ENCODE peak calls at places on chromosomes 7 and 10, in nine cellular contexts. One of them, this sample, is unnamed.

GRCh38 chr10:132571565-132572544 is 34.3 kb downstream of the INPP5A start:
- DNase-seq in AG10803: peak; percentile 83
- DNase-seq in adrenal gland: peak; percentile 90
- DNase-seq in activated CD4-positive, alpha-beta memory T cell treated with anti-CD3 and anti-CD28 coated beads for 36 hours: peak; percentile 91
- DNase-seq in T-helper 17 cell: no peak
- DNase-seq in RWPE1: peak; percentile 98
- DNase-seq in activated CD4-positive, alpha-beta T cell treated with anti-CD3 and anti-CD28 coated beads for 1 hour: peak; percentile 39
- DNase-seq in stromal cell of bone marrow: peak; percentile 45
- DNase-seq in brain microvascular endothelial cell: peak; percentile 84
- DNase-seq in this sample: peak; percentile 92

GRCh38 chr10:37812290-37812689 is 45.1 kb downstream of the ZNF248 start:
- DNase-seq in RWPE1: no peak
- DNase-seq in AG10803: no peak
- DNase-seq in stromal cell of bone marrow: no peak
- DNase-seq in activated CD4-positive, alpha-beta T cell treated with anti-CD3 and anti-CD28 coated beads for 1 hour: no peak
- DNase-seq in brain microvascular endothelial cell: no peak
- DNase-seq in activated CD4-positive, alpha-beta memory T cell treated with anti-CD3 and anti-CD28 coated beads for 36 hours: no peak
- DNase-seq in adrenal gland: no peak
- DNase-seq in T-helper 17 cell: no peak
- DNase-seq in this sample: no peak

GRCh38 chr10:131453772-131454634 is 142.5 kb upstream of the TCERG1L start:
- DNase-seq in activated CD4-positive, alpha-beta T cell treated with anti-CD3 and anti-CD28 coated beads for 1 hour: peak; percentile 29
- DNase-seq in adrenal gland: peak; percentile 81
- DNase-seq in T-helper 17 cell: no peak
- DNase-seq in brain microvascular endothelial cell: peak; percentile 16
- DNase-seq in RWPE1: peak; percentile 41
- DNase-seq in activated CD4-positive, alpha-beta memory T cell treated with anti-CD3 and anti-CD28 coated beads for 36 hours: peak; percentile 82
- DNase-seq in stromal cell of bone marrow: no peak
- DNase-seq in AG10803: no peak
- DNase-seq in this sample: peak; percentile 86

GRCh38 chr7:150977382-150978135 is 562 bp downstream of the KCNH2 start:
- DNase-seq in activated CD4-positive, alpha-beta memory T cell treated with anti-CD3 and anti-CD28 coated beads for 36 hours: no peak
- DNase-seq in activated CD4-positive, alpha-beta T cell treated with anti-CD3 and anti-CD28 coated beads for 1 hour: no peak
- DNase-seq in AG10803: no peak
- DNase-seq in RWPE1: no peak
- DNase-seq in T-helper 17 cell: no peak
- DNase-seq in adrenal gland: no peak
- DNase-seq in stromal cell of bone marrow: no peak
- DNase-seq in brain microvascular endothelial cell: no peak
- DNase-seq in this sample: no peak

GRCh38 chr7:121395494-121395960 is 581 bp downstream of the FAM3C start:
- DNase-seq in stromal cell of bone marrow: no peak
- DNase-seq in RWPE1: peak; percentile 26
- DNase-seq in brain microvascular endothelial cell: peak; percentile 37
- DNase-seq in activated CD4-positive, alpha-beta memory T cell treated with anti-CD3 and anti-CD28 coated beads for 36 hours: peak; percentile 66
- DNase-seq in AG10803: peak; percentile 15
- DNase-seq in activated CD4-positive, alpha-beta T cell treated with anti-CD3 and anti-CD28 coated beads for 1 hour: peak; percentile 29
- DNase-seq in T-helper 17 cell: peak; percentile 43
- DNase-seq in adrenal gland: no peak
- DNase-seq in this sample: peak; percentile 69

GRCh38 chr7:139482662-139483466 is 609 bp downstream of the KLRG2 start:
- DNase-seq in adrenal gland: no peak
- DNase-seq in activated CD4-positive, alpha-beta memory T cell treated with anti-CD3 and anti-CD28 coated beads for 36 hours: peak; percentile 29
- DNase-seq in AG10803: no peak
- DNase-seq in RWPE1: peak; percentile 35
- DNase-seq in T-helper 17 cell: no peak
- DNase-seq in brain microvascular endothelial cell: no peak
- DNase-seq in activated CD4-positive, alpha-beta T cell treated with anti-CD3 and anti-CD28 coated beads for 1 hour: no peak
- DNase-seq in stromal cell of bone marrow: no peak
- DNase-seq in this sample: peak; percentile 32

GRCh38 chr7:18494821-18495408 is 634 bp upstream of the HDAC9 start:
- DNase-seq in activated CD4-positive, alpha-beta T cell treated with anti-CD3 and anti-CD28 coated beads for 1 hour: no peak
- DNase-seq in adrenal gland: no peak
- DNase-seq in activated CD4-positive, alpha-beta memory T cell treated with anti-CD3 and anti-CD28 coated beads for 36 hours: peak; percentile 18
- DNase-seq in RWPE1: no peak
- DNase-seq in stromal cell of bone marrow: peak; percentile 75
- DNase-seq in brain microvascular endothelial cell: peak; percentile 75
- DNase-seq in T-helper 17 cell: no peak
- DNase-seq in AG10803: peak; percentile 57
- DNase-seq in this sample: peak; percentile 45

GRCh38 chr10:31741473-31741872 is 187.2 kb downstream of the ARHGAP12 start:
- DNase-seq in activated CD4-positive, alpha-beta T cell treated with anti-CD3 and anti-CD28 coated beads for 1 hour: no peak
- DNase-seq in brain microvascular endothelial cell: no peak
- DNase-seq in activated CD4-positive, alpha-beta memory T cell treated with anti-CD3 and anti-CD28 coated beads for 36 hours: no peak
- DNase-seq in RWPE1: no peak
- DNase-seq in T-helper 17 cell: no peak
- DNase-seq in adrenal gland: no peak
- DNase-seq in stromal cell of bone marrow: no peak
- DNase-seq in AG10803: no peak
- DNase-seq in this sample: no peak

GRCh38 chr7:36278767-36279171 is 110.9 kb upstream of the ANLN start:
- DNase-seq in brain microvascular endothelial cell: peak; percentile 42
- DNase-seq in stromal cell of bone marrow: no peak
- DNase-seq in AG10803: peak; percentile 70
- DNase-seq in adrenal gland: no peak
- DNase-seq in RWPE1: no peak
- DNase-seq in activated CD4-positive, alpha-beta memory T cell treated with anti-CD3 and anti-CD28 coated beads for 36 hours: no peak
- DNase-seq in activated CD4-positive, alpha-beta T cell treated with anti-CD3 and anti-CD28 coated beads for 1 hour: no peak
- DNase-seq in T-helper 17 cell: no peak
- DNase-seq in this sample: no peak

GRCh38 chr10:95321554-95322301 is 30.9 kb upstream of the PDLIM1 start:
- DNase-seq in activated CD4-positive, alpha-beta T cell treated with anti-CD3 and anti-CD28 coated beads for 1 hour: no peak
- DNase-seq in activated CD4-positive, alpha-beta memory T cell treated with anti-CD3 and anti-CD28 coated beads for 36 hours: no peak
- DNase-seq in brain microvascular endothelial cell: no peak
- DNase-seq in adrenal gland: no peak
- DNase-seq in stromal cell of bone marrow: no peak
- DNase-seq in AG10803: no peak
- DNase-seq in RWPE1: no peak
- DNase-seq in T-helper 17 cell: no peak
- DNase-seq in this sample: no peak

GRCh38 chr7:47194516-47194915 is 387.4 kb downstream of the TNS3 start:
- DNase-seq in stromal cell of bone marrow: no peak
- DNase-seq in brain microvascular endothelial cell: no peak
- DNase-seq in RWPE1: no peak
- DNase-seq in activated CD4-positive, alpha-beta memory T cell treated with anti-CD3 and anti-CD28 coated beads for 36 hours: no peak
- DNase-seq in adrenal gland: no peak
- DNase-seq in activated CD4-positive, alpha-beta T cell treated with anti-CD3 and anti-CD28 coated beads for 1 hour: no peak
- DNase-seq in T-helper 17 cell: no peak
- DNase-seq in AG10803: no peak
- DNase-seq in this sample: no peak

GRCh38 chr7:155252388-155252957 is 45.2 kb upstream of the INSIG1 start:
- DNase-seq in AG10803: peak; percentile 65
- DNase-seq in adrenal gland: no peak
- DNase-seq in activated CD4-positive, alpha-beta memory T cell treated with anti-CD3 and anti-CD28 coated beads for 36 hours: no peak
- DNase-seq in activated CD4-positive, alpha-beta T cell treated with anti-CD3 and anti-CD28 coated beads for 1 hour: no peak
- DNase-seq in stromal cell of bone marrow: no peak
- DNase-seq in brain microvascular endothelial cell: no peak
- DNase-seq in RWPE1: no peak
- DNase-seq in T-helper 17 cell: no peak
- DNase-seq in this sample: no peak

GRCh38 chr10:128047337-128047736 is 78.9 kb downstream of the MKI67 start:
- DNase-seq in AG10803: no peak
- DNase-seq in stromal cell of bone marrow: no peak
- DNase-seq in RWPE1: peak; percentile 98
- DNase-seq in activated CD4-positive, alpha-beta T cell treated with anti-CD3 and anti-CD28 coated beads for 1 hour: peak; percentile 71
- DNase-seq in T-helper 17 cell: peak; percentile 77
- DNase-seq in activated CD4-positive, alpha-beta memory T cell treated with anti-CD3 and anti-CD28 coated beads for 36 hours: peak; percentile 93
- DNase-seq in brain microvascular endothelial cell: peak; percentile 20
- DNase-seq in adrenal gland: peak; percentile 48
- DNase-seq in this sample: peak; percentile 93

GRCh38 chr10:94049911-94050310 is 56.2 kb downstream of the PLCE1 start:
- DNase-seq in activated CD4-positive, alpha-beta T cell treated with anti-CD3 and anti-CD28 coated beads for 1 hour: no peak
- DNase-seq in AG10803: no peak
- DNase-seq in activated CD4-positive, alpha-beta memory T cell treated with anti-CD3 and anti-CD28 coated beads for 36 hours: no peak
- DNase-seq in stromal cell of bone marrow: no peak
- DNase-seq in RWPE1: no peak
- DNase-seq in adrenal gland: no peak
- DNase-seq in T-helper 17 cell: no peak
- DNase-seq in brain microvascular endothelial cell: no peak
- DNase-seq in this sample: no peak

GRCh38 chr7:90708841-90709317 is 112.8 kb downstream of the CDK14 start:
- DNase-seq in stromal cell of bone marrow: no peak
- DNase-seq in adrenal gland: peak; percentile 13
- DNase-seq in brain microvascular endothelial cell: no peak
- DNase-seq in T-helper 17 cell: no peak
- DNase-seq in activated CD4-positive, alpha-beta memory T cell treated with anti-CD3 and anti-CD28 coated beads for 36 hours: no peak
- DNase-seq in AG10803: peak; percentile 48
- DNase-seq in activated CD4-positive, alpha-beta T cell treated with anti-CD3 and anti-CD28 coated beads for 1 hour: no peak
- DNase-seq in RWPE1: no peak
- DNase-seq in this sample: peak; percentile 18

GRCh38 chr7:140176271-140176701 is 497 bp downstream of the KDM7A start:
- DNase-seq in activated CD4-positive, alpha-beta T cell treated with anti-CD3 and anti-CD28 coated beads for 1 hour: peak; percentile 11
- DNase-seq in T-helper 17 cell: no peak
- DNase-seq in activated CD4-positive, alpha-beta memory T cell treated with anti-CD3 and anti-CD28 coated beads for 36 hours: no peak
- DNase-seq in RWPE1: no peak
- DNase-seq in AG10803: no peak
- DNase-seq in brain microvascular endothelial cell: no peak
- DNase-seq in stromal cell of bone marrow: no peak
- DNase-seq in adrenal gland: no peak
- DNase-seq in this sample: peak; percentile 18

GRCh38 chr7:114986181-114986800 is 64.4 kb downstream of the MDFIC start:
- DNase-seq in activated CD4-positive, alpha-beta memory T cell treated with anti-CD3 and anti-CD28 coated beads for 36 hours: no peak
- DNase-seq in AG10803: no peak
- DNase-seq in RWPE1: peak; percentile 27
- DNase-seq in adrenal gland: no peak
- DNase-seq in stromal cell of bone marrow: no peak
- DNase-seq in activated CD4-positive, alpha-beta T cell treated with anti-CD3 and anti-CD28 coated beads for 1 hour: no peak
- DNase-seq in T-helper 17 cell: no peak
- DNase-seq in brain microvascular endothelial cell: no peak
- DNase-seq in this sample: no peak

GRCh38 chr7:99368750-99369389 is 5.7 kb upstream of the ARPC1B start:
- DNase-seq in adrenal gland: no peak
- DNase-seq in brain microvascular endothelial cell: no peak
- DNase-seq in AG10803: no peak
- DNase-seq in activated CD4-positive, alpha-beta memory T cell treated with anti-CD3 and anti-CD28 coated beads for 36 hours: no peak
- DNase-seq in T-helper 17 cell: no peak
- DNase-seq in stromal cell of bone marrow: no peak
- DNase-seq in RWPE1: peak; percentile 37
- DNase-seq in activated CD4-positive, alpha-beta T cell treated with anti-CD3 and anti-CD28 coated beads for 1 hour: no peak
- DNase-seq in this sample: no peak

GRCh38 chr10:70939397-70939796 is 51.0 kb upstream of the PCBD1 start:
- DNase-seq in adrenal gland: no peak
- DNase-seq in stromal cell of bone marrow: no peak
- DNase-seq in T-helper 17 cell: no peak
- DNase-seq in activated CD4-positive, alpha-beta T cell treated with anti-CD3 and anti-CD28 coated beads for 1 hour: no peak
- DNase-seq in AG10803: no peak
- DNase-seq in activated CD4-positive, alpha-beta memory T cell treated with anti-CD3 and anti-CD28 coated beads for 36 hours: no peak
- DNase-seq in RWPE1: no peak
- DNase-seq in brain microvascular endothelial cell: no peak
- DNase-seq in this sample: no peak

GRCh38 chr10:6119423-6119822 is 30.6 kb downstream of the RBM17 start:
- DNase-seq in brain microvascular endothelial cell: no peak
- DNase-seq in activated CD4-positive, alpha-beta memory T cell treated with anti-CD3 and anti-CD28 coated beads for 36 hours: peak; percentile 63
- DNase-seq in activated CD4-positive, alpha-beta T cell treated with anti-CD3 and anti-CD28 coated beads for 1 hour: no peak
- DNase-seq in stromal cell of bone marrow: no peak
- DNase-seq in RWPE1: no peak
- DNase-seq in adrenal gland: no peak
- DNase-seq in AG10803: no peak
- DNase-seq in T-helper 17 cell: no peak
- DNase-seq in this sample: no peak

GRCh38 chr7:32074787-32075570 is 4.8 kb upstream of the PDE1C start:
- DNase-seq in activated CD4-positive, alpha-beta T cell treated with anti-CD3 and anti-CD28 coated beads for 1 hour: no peak
- DNase-seq in adrenal gland: no peak
- DNase-seq in brain microvascular endothelial cell: no peak
- DNase-seq in T-helper 17 cell: no peak
- DNase-seq in RWPE1: no peak
- DNase-seq in AG10803: no peak
- DNase-seq in activated CD4-positive, alpha-beta memory T cell treated with anti-CD3 and anti-CD28 coated beads for 36 hours: no peak
- DNase-seq in stromal cell of bone marrow: no peak
- DNase-seq in this sample: no peak